ENCODE peak calls at places on chromosomes 4 and X, in eight cellular contexts. One of them, this sample, is unnamed.

GRCh38 chr4:178958725-178959440 is 1516.6 kb upstream of the AGA start:
- DNase-seq in right lobe of liver: no peak
- DNase-seq in tibial artery: no peak
- DNase-seq in choroid plexus epithelial cell: no peak
- DNase-seq in cardiac fibroblast: no peak
- DNase-seq in lower leg skin: no peak
- DNase-seq in fibroblast of villous mesenchyme: no peak
- DNase-seq in dorsolateral prefrontal cortex: no peak
- DNase-seq in this sample: no peak

GRCh38 chr4:109315818-109316217 is 13.4 kb upstream of the COL25A1 start:
- DNase-seq in right lobe of liver: no peak
- DNase-seq in tibial artery: no peak
- DNase-seq in choroid plexus epithelial cell: peak
- DNase-seq in cardiac fibroblast: peak
- DNase-seq in lower leg skin: no peak
- DNase-seq in fibroblast of villous mesenchyme: peak
- DNase-seq in dorsolateral prefrontal cortex: no peak
- DNase-seq in this sample: no peak

GRCh38 chr4:152771736-152772533 is 7.6 kb downstream of the TIGD4 start:
- DNase-seq in right lobe of liver: no peak
- DNase-seq in tibial artery: no peak
- DNase-seq in choroid plexus epithelial cell: no peak
- DNase-seq in cardiac fibroblast: no peak
- DNase-seq in lower leg skin: no peak
- DNase-seq in fibroblast of villous mesenchyme: no peak
- DNase-seq in dorsolateral prefrontal cortex: no peak
- DNase-seq in this sample: no peak

GRCh38 chr4:55170462-55170861 is 45.1 kb upstream of the KDR start:
- DNase-seq in right lobe of liver: no peak
- DNase-seq in tibial artery: no peak
- DNase-seq in choroid plexus epithelial cell: no peak
- DNase-seq in cardiac fibroblast: no peak
- DNase-seq in lower leg skin: no peak
- DNase-seq in fibroblast of villous mesenchyme: peak
- DNase-seq in dorsolateral prefrontal cortex: no peak
- DNase-seq in this sample: no peak

GRCh38 chrX:118148737-118149136 is 32.1 kb upstream of the KLHL13 start:
- DNase-seq in right lobe of liver: no peak
- DNase-seq in tibial artery: no peak
- DNase-seq in choroid plexus epithelial cell: no peak
- DNase-seq in cardiac fibroblast: no peak
- DNase-seq in lower leg skin: no peak
- DNase-seq in fibroblast of villous mesenchyme: no peak
- DNase-seq in dorsolateral prefrontal cortex: no peak
- DNase-seq in this sample: no peak

GRCh38 chr4:168522371-168522770 is 25.5 kb downstream of the PALLD start:
- DNase-seq in right lobe of liver: no peak
- DNase-seq in tibial artery: no peak
- DNase-seq in choroid plexus epithelial cell: no peak
- DNase-seq in cardiac fibroblast: no peak
- DNase-seq in lower leg skin: no peak
- DNase-seq in fibroblast of villous mesenchyme: peak
- DNase-seq in dorsolateral prefrontal cortex: no peak
- DNase-seq in this sample: no peak

GRCh38 chr4:79281577-79282359 is 44.1 kb downstream of the NAA11 start:
- DNase-seq in right lobe of liver: no peak
- DNase-seq in tibial artery: no peak
- DNase-seq in choroid plexus epithelial cell: no peak
- DNase-seq in cardiac fibroblast: no peak
- DNase-seq in lower leg skin: no peak
- DNase-seq in fibroblast of villous mesenchyme: peak
- DNase-seq in dorsolateral prefrontal cortex: no peak
- DNase-seq in this sample: no peak

GRCh38 chrX:30642642-30643041 is 10.6 kb upstream of the GK start:
- DNase-seq in right lobe of liver: no peak
- DNase-seq in tibial artery: no peak
- DNase-seq in choroid plexus epithelial cell: no peak
- DNase-seq in cardiac fibroblast: no peak
- DNase-seq in lower leg skin: no peak
- DNase-seq in fibroblast of villous mesenchyme: no peak
- DNase-seq in dorsolateral prefrontal cortex: no peak
- DNase-seq in this sample: no peak

GRCh38 chrX:107716045-107716684 is 59.4 kb downstream of the TSC22D3 start:
- DNase-seq in right lobe of liver: peak
- DNase-seq in tibial artery: peak
- DNase-seq in choroid plexus epithelial cell: peak
- DNase-seq in cardiac fibroblast: peak
- DNase-seq in lower leg skin: no peak
- DNase-seq in fibroblast of villous mesenchyme: no peak
- DNase-seq in dorsolateral prefrontal cortex: peak
- DNase-seq in this sample: no peak

GRCh38 chr4:89365375-89366170 is 58.0 kb upstream of the GPRIN3 start:
- DNase-seq in right lobe of liver: no peak
- DNase-seq in tibial artery: no peak
- DNase-seq in choroid plexus epithelial cell: no peak
- DNase-seq in cardiac fibroblast: no peak
- DNase-seq in lower leg skin: no peak
- DNase-seq in fibroblast of villous mesenchyme: no peak
- DNase-seq in dorsolateral prefrontal cortex: no peak
- DNase-seq in this sample: no peak

GRCh38 chrX:77014655-77015377 is 432.4 kb upstream of the FGF16 start:
- DNase-seq in right lobe of liver: no peak
- DNase-seq in tibial artery: no peak
- DNase-seq in choroid plexus epithelial cell: peak
- DNase-seq in cardiac fibroblast: no peak
- DNase-seq in lower leg skin: no peak
- DNase-seq in fibroblast of villous mesenchyme: no peak
- DNase-seq in dorsolateral prefrontal cortex: peak
- DNase-seq in this sample: peak

GRCh38 chr4:105283501-105283900 is 136.8 kb downstream of the TET2 start:
- DNase-seq in right lobe of liver: no peak
- DNase-seq in tibial artery: no peak
- DNase-seq in choroid plexus epithelial cell: peak
- DNase-seq in cardiac fibroblast: peak
- DNase-seq in lower leg skin: no peak
- DNase-seq in fibroblast of villous mesenchyme: no peak
- DNase-seq in dorsolateral prefrontal cortex: no peak
- DNase-seq in this sample: peak

GRCh38 chr4:172547724-172548123 is 620.9 kb upstream of the GALNT7 start:
- DNase-seq in right lobe of liver: no peak
- DNase-seq in tibial artery: no peak
- DNase-seq in choroid plexus epithelial cell: no peak
- DNase-seq in cardiac fibroblast: no peak
- DNase-seq in lower leg skin: no peak
- DNase-seq in fibroblast of villous mesenchyme: no peak
- DNase-seq in dorsolateral prefrontal cortex: no peak
- DNase-seq in this sample: no peak

GRCh38 chr4:182533948-182534347 is 290.7 kb downstream of the TENM3 start:
- DNase-seq in right lobe of liver: no peak
- DNase-seq in tibial artery: no peak
- DNase-seq in choroid plexus epithelial cell: peak
- DNase-seq in cardiac fibroblast: peak
- DNase-seq in lower leg skin: no peak
- DNase-seq in fibroblast of villous mesenchyme: no peak
- DNase-seq in dorsolateral prefrontal cortex: no peak
- DNase-seq in this sample: no peak

DNA sequence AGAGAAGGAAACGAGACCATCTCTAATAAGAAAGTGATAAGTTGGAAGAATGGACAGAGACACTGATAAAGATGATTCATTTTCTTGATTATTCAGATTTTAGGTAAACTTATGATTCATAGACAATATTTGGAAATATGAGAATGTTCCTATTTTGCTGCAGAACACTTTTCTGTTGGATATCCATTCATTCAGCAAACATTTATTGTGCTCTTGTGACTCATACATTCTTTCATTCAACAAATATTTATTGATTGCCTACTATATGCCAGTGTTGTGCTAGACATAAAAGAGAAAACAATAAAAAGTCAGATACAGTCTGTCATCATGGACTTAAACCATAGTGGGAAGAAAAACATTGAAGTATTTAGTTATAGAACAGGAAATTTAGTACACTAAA is 1232.0 kb downstream of the STIM2 start:
- DNase-seq in right lobe of liver: no peak
- DNase-seq in tibial artery: no peak
- DNase-seq in choroid plexus epithelial cell: no peak
- DNase-seq in cardiac fibroblast: peak
- DNase-seq in lower leg skin: no peak
- DNase-seq in fibroblast of villous mesenchyme: no peak
- DNase-seq in dorsolateral prefrontal cortex: no peak
- DNase-seq in this sample: no peak
- TF ChIP-seq CTCF in right lobe of liver: no peak
- TF ChIP-seq CTCF in tibial artery: no peak
- TF ChIP-seq CTCF in choroid plexus epithelial cell: no peak
- TF ChIP-seq CTCF in cardiac fibroblast: no peak
- TF ChIP-seq CTCF in lower leg skin: no peak
- TF ChIP-seq CTCF in fibroblast of villous mesenchyme: no peak
- TF ChIP-seq CTCF in dorsolateral prefrontal cortex: no peak
- TF ChIP-seq CTCF in this sample: no peak

DNA sequence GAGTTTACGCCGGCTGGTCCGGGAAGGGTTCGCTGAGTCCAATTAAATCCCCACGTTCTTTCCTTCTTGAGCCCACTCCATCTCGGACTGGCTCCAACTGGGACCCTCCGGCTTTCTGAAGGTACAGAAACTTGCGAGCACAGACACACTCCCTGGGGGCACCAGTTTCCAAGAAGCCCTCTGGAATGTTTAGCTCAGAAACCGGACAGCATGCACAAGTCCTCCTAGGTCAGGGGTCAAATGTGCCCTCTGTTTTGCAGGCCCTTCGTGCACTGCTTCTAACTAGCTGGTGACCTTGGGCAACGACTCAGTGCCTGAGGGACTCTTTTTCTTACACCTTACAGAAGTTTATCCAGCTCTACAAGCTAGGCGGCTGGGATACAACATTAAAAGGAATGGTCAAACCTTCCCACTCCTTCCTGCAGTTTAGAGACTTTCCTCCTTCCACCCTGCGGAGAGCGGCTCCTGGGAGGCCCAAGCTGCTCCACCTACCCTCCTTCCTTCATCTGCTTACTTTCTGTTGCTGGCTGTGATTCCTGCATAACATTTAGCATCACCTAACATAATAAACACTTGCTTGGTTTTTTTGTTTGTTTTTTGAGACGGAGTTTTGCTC is 275.5 kb downstream of the BCOR start:
- DNase-seq in right lobe of liver: no peak
- DNase-seq in tibial artery: no peak
- DNase-seq in choroid plexus epithelial cell: no peak
- DNase-seq in cardiac fibroblast: no peak
- DNase-seq in lower leg skin: no peak
- DNase-seq in fibroblast of villous mesenchyme: no peak
- DNase-seq in dorsolateral prefrontal cortex: no peak
- DNase-seq in this sample: no peak
- H3K4me3 ChIP-seq in right lobe of liver: no peak
- H3K4me3 ChIP-seq in tibial artery: no peak
- H3K4me3 ChIP-seq in choroid plexus epithelial cell: no peak
- H3K4me3 ChIP-seq in cardiac fibroblast: no peak
- H3K4me3 ChIP-seq in lower leg skin: no peak
- H3K4me3 ChIP-seq in fibroblast of villous mesenchyme: no peak
- H3K4me3 ChIP-seq in dorsolateral prefrontal cortex: no peak
- H3K4me3 ChIP-seq in this sample: no peak

GRCh38 chrX:147838465-147839131 is 73.1 kb upstream of the FMR1 start:
- DNase-seq in right lobe of liver: no peak
- DNase-seq in tibial artery: no peak
- DNase-seq in choroid plexus epithelial cell: peak
- DNase-seq in cardiac fibroblast: peak
- DNase-seq in lower leg skin: no peak
- DNase-seq in fibroblast of villous mesenchyme: peak
- DNase-seq in dorsolateral prefrontal cortex: no peak
- DNase-seq in this sample: no peak
- TF ChIP-seq CTCF in right lobe of liver: peak
- TF ChIP-seq CTCF in tibial artery: no peak
- TF ChIP-seq CTCF in choroid plexus epithelial cell: peak
- TF ChIP-seq CTCF in cardiac fibroblast: peak
- TF ChIP-seq CTCF in lower leg skin: no peak
- TF ChIP-seq CTCF in fibroblast of villous mesenchyme: peak
- TF ChIP-seq CTCF in dorsolateral prefrontal cortex: peak
- TF ChIP-seq CTCF in this sample: no peak

GRCh38 chr4:4969298-4969697 is 50.0 kb downstream of the CYTL1 start:
- DNase-seq in right lobe of liver: no peak
- DNase-seq in tibial artery: peak
- DNase-seq in choroid plexus epithelial cell: no peak
- DNase-seq in cardiac fibroblast: peak
- DNase-seq in lower leg skin: peak
- DNase-seq in fibroblast of villous mesenchyme: peak
- DNase-seq in dorsolateral prefrontal cortex: no peak
- DNase-seq in this sample: no peak

GRCh38 chr4:4971796-4972195 is 47.5 kb downstream of the CYTL1 start:
- DNase-seq in right lobe of liver: no peak
- DNase-seq in tibial artery: no peak
- DNase-seq in choroid plexus epithelial cell: no peak
- DNase-seq in cardiac fibroblast: no peak
- DNase-seq in lower leg skin: no peak
- DNase-seq in fibroblast of villous mesenchyme: no peak
- DNase-seq in dorsolateral prefrontal cortex: no peak
- DNase-seq in this sample: no peak

GRCh38 chr4:4974727-4975126 is 44.5 kb downstream of the CYTL1 start:
- DNase-seq in right lobe of liver: no peak
- DNase-seq in tibial artery: no peak
- DNase-seq in choroid plexus epithelial cell: no peak
- DNase-seq in cardiac fibroblast: no peak
- DNase-seq in lower leg skin: no peak
- DNase-seq in fibroblast of villous mesenchyme: no peak
- DNase-seq in dorsolateral prefrontal cortex: no peak
- DNase-seq in this sample: no peak
- H3K4me3 ChIP-seq in right lobe of liver: no peak
- H3K4me3 ChIP-seq in tibial artery: no peak
- H3K4me3 ChIP-seq in choroid plexus epithelial cell: no peak
- H3K4me3 ChIP-seq in cardiac fibroblast: no peak
- H3K4me3 ChIP-seq in lower leg skin: no peak
- H3K4me3 ChIP-seq in fibroblast of villous mesenchyme: no peak
- H3K4me3 ChIP-seq in dorsolateral prefrontal cortex: no peak
- H3K4me3 ChIP-seq in this sample: no peak

GRCh38 chr4:94334962-94335361 is 7.7 kb downstream of the HPGDS start:
- DNase-seq in right lobe of liver: no peak
- DNase-seq in tibial artery: no peak
- DNase-seq in choroid plexus epithelial cell: no peak
- DNase-seq in cardiac fibroblast: no peak
- DNase-seq in lower leg skin: no peak
- DNase-seq in fibroblast of villous mesenchyme: peak
- DNase-seq in dorsolateral prefrontal cortex: no peak
- DNase-seq in this sample: no peak

GRCh38 chr4:94333864-94334263 is 8.8 kb downstream of the HPGDS start:
- DNase-seq in right lobe of liver: no peak
- DNase-seq in tibial artery: no peak
- DNase-seq in choroid plexus epithelial cell: no peak
- DNase-seq in cardiac fibroblast: no peak
- DNase-seq in lower leg skin: no peak
- DNase-seq in fibroblast of villous mesenchyme: no peak
- DNase-seq in dorsolateral prefrontal cortex: no peak
- DNase-seq in this sample: no peak

GRCh38 chr4:94329933-94330332 is 12.7 kb downstream of the HPGDS start:
- DNase-seq in right lobe of liver: no peak
- DNase-seq in tibial artery: no peak
- DNase-seq in choroid plexus epithelial cell: no peak
- DNase-seq in cardiac fibroblast: no peak
- DNase-seq in lower leg skin: no peak
- DNase-seq in fibroblast of villous mesenchyme: no peak
- DNase-seq in dorsolateral prefrontal cortex: no peak
- DNase-seq in this sample: no peak

GRCh38 chr4:94334519-94334918 is 8.1 kb downstream of the HPGDS start:
- DNase-seq in right lobe of liver: no peak
- DNase-seq in tibial artery: no peak
- DNase-seq in choroid plexus epithelial cell: no peak
- DNase-seq in cardiac fibroblast: no peak
- DNase-seq in lower leg skin: no peak
- DNase-seq in fibroblast of villous mesenchyme: no peak
- DNase-seq in dorsolateral prefrontal cortex: no peak
- DNase-seq in this sample: no peak

GRCh38 chr4:94332983-94333590 is 9.5 kb downstream of the HPGDS start:
- DNase-seq in right lobe of liver: no peak
- DNase-seq in tibial artery: no peak
- DNase-seq in choroid plexus epithelial cell: peak
- DNase-seq in cardiac fibroblast: peak
- DNase-seq in lower leg skin: no peak
- DNase-seq in fibroblast of villous mesenchyme: peak
- DNase-seq in dorsolateral prefrontal cortex: no peak
- DNase-seq in this sample: no peak
- TF ChIP-seq CTCF in right lobe of liver: no peak
- TF ChIP-seq CTCF in tibial artery: no peak
- TF ChIP-seq CTCF in choroid plexus epithelial cell: peak
- TF ChIP-seq CTCF in cardiac fibroblast: peak
- TF ChIP-seq CTCF in lower leg skin: no peak
- TF ChIP-seq CTCF in fibroblast of villous mesenchyme: peak
- TF ChIP-seq CTCF in dorsolateral prefrontal cortex: no peak
- TF ChIP-seq CTCF in this sample: no peak

This sample was measured in astrocyte of the cerebellum.